ENCODE peak calls at places on chromosomes 6 and 20, in eight cellular contexts. One of them, this sample, is unnamed.

GRCh38 chr6:90403489-90404381 is 107.1 kb upstream of the BACH2 start:
- DNase-seq in HFFc6: no peak
- DNase-seq in progenitor cell of endocrine pancreas: no peak
- DNase-seq in spleen: no peak
- DNase-seq in uterus: peak; percentile 30
- DNase-seq in H9: peak; percentile 53
- DNase-seq in left lung: peak; percentile 79
- DNase-seq in psoas muscle: peak; percentile 37
- DNase-seq in this sample: no peak

GRCh38 chr6:99604161-99605073 is 2.2 kb upstream of the PRDM13 start:
- DNase-seq in HFFc6: no peak
- DNase-seq in progenitor cell of endocrine pancreas: no peak
- DNase-seq in spleen: no peak
- DNase-seq in uterus: no peak
- DNase-seq in H9: peak; percentile 54
- DNase-seq in left lung: no peak
- DNase-seq in psoas muscle: no peak
- DNase-seq in this sample: no peak

GRCh38 chr6:113315068-113315467 is 542.1 kb upstream of the MARCKS start:
- DNase-seq in HFFc6: no peak
- DNase-seq in progenitor cell of endocrine pancreas: no peak
- DNase-seq in spleen: no peak
- DNase-seq in uterus: no peak
- DNase-seq in H9: no peak
- DNase-seq in left lung: no peak
- DNase-seq in psoas muscle: no peak
- DNase-seq in this sample: no peak

GRCh38 chr6:118240878-118241528 is 307.1 kb upstream of the PLN start:
- DNase-seq in HFFc6: no peak
- DNase-seq in progenitor cell of endocrine pancreas: no peak
- DNase-seq in spleen: no peak
- DNase-seq in uterus: no peak
- DNase-seq in H9: no peak
- DNase-seq in left lung: no peak
- DNase-seq in psoas muscle: no peak
- DNase-seq in this sample: no peak

GRCh38 chr6:74534485-74535211 is 671.2 kb downstream of the COL12A1 start:
- DNase-seq in HFFc6: no peak
- DNase-seq in progenitor cell of endocrine pancreas: no peak
- DNase-seq in spleen: no peak
- DNase-seq in uterus: no peak
- DNase-seq in H9: no peak
- DNase-seq in left lung: no peak
- DNase-seq in psoas muscle: no peak
- DNase-seq in this sample: no peak

GRCh38 chr6:118565317-118565960 is 17.3 kb downstream of the PLN start:
- DNase-seq in HFFc6: no peak
- DNase-seq in progenitor cell of endocrine pancreas: no peak
- DNase-seq in spleen: no peak
- DNase-seq in uterus: no peak
- DNase-seq in H9: no peak
- DNase-seq in left lung: no peak
- DNase-seq in psoas muscle: no peak
- DNase-seq in this sample: no peak

GRCh38 chr6:134247271-134247833 is 70.6 kb downstream of the SGK1 start:
- DNase-seq in HFFc6: no peak
- DNase-seq in progenitor cell of endocrine pancreas: no peak
- DNase-seq in spleen: peak; percentile 76
- DNase-seq in uterus: no peak
- DNase-seq in H9: no peak
- DNase-seq in left lung: no peak
- DNase-seq in psoas muscle: no peak
- DNase-seq in this sample: no peak

GRCh38 chr20:3753501-3754257 is 13.9 kb downstream of the ADISSP start:
- DNase-seq in HFFc6: no peak
- DNase-seq in progenitor cell of endocrine pancreas: no peak
- DNase-seq in spleen: no peak
- DNase-seq in uterus: no peak
- DNase-seq in H9: no peak
- DNase-seq in left lung: no peak
- DNase-seq in psoas muscle: no peak
- DNase-seq in this sample: no peak

GRCh38 chr20:40587038-40587437 is 102.0 kb downstream of the MAFB start:
- DNase-seq in HFFc6: no peak
- DNase-seq in progenitor cell of endocrine pancreas: no peak
- DNase-seq in spleen: no peak
- DNase-seq in uterus: no peak
- DNase-seq in H9: no peak
- DNase-seq in left lung: no peak
- DNase-seq in psoas muscle: no peak
- DNase-seq in this sample: no peak

GRCh38 chr20:33167859-33168258 is at the start of gene BPIFA2:
- DNase-seq in HFFc6: no peak
- DNase-seq in progenitor cell of endocrine pancreas: no peak
- DNase-seq in spleen: no peak
- DNase-seq in uterus: no peak
- DNase-seq in H9: no peak
- DNase-seq in left lung: no peak
- DNase-seq in psoas muscle: no peak
- DNase-seq in this sample: no peak

GRCh38 chr6:36478051-36478526 is 35.3 kb downstream of the KCTD20 start:
- DNase-seq in HFFc6: no peak
- DNase-seq in progenitor cell of endocrine pancreas: no peak
- DNase-seq in spleen: no peak
- DNase-seq in uterus: no peak
- DNase-seq in H9: no peak
- DNase-seq in left lung: no peak
- DNase-seq in psoas muscle: no peak
- DNase-seq in this sample: no peak

GRCh38 chr20:16123623-16124022 is 449.6 kb downstream of the KIF16B start:
- DNase-seq in HFFc6: no peak
- DNase-seq in progenitor cell of endocrine pancreas: no peak
- DNase-seq in spleen: no peak
- DNase-seq in uterus: no peak
- DNase-seq in H9: no peak
- DNase-seq in left lung: no peak
- DNase-seq in psoas muscle: no peak
- DNase-seq in this sample: no peak

GRCh38 chr20:12936020-12936419 is 72.8 kb upstream of the SPTLC3 start:
- DNase-seq in HFFc6: no peak
- DNase-seq in progenitor cell of endocrine pancreas: no peak
- DNase-seq in spleen: no peak
- DNase-seq in uterus: no peak
- DNase-seq in H9: peak; percentile 52
- DNase-seq in left lung: no peak
- DNase-seq in psoas muscle: no peak
- DNase-seq in this sample: no peak

GRCh38 chr6:47780510-47781356 is 1.1 kb upstream of the OPN5 start:
- DNase-seq in HFFc6: peak; percentile 68
- DNase-seq in progenitor cell of endocrine pancreas: no peak
- DNase-seq in spleen: no peak
- DNase-seq in uterus: no peak
- DNase-seq in H9: peak; percentile 53
- DNase-seq in left lung: no peak
- DNase-seq in psoas muscle: no peak
- DNase-seq in this sample: no peak

GRCh38 chr20:43583982-43584432 is 6.7 kb upstream of the IFT52 start:
- DNase-seq in HFFc6: peak; percentile 86
- DNase-seq in progenitor cell of endocrine pancreas: no peak
- DNase-seq in spleen: peak; percentile 75
- DNase-seq in uterus: peak; percentile 33
- DNase-seq in H9: no peak
- DNase-seq in left lung: peak; percentile 81
- DNase-seq in psoas muscle: peak; percentile 54
- DNase-seq in this sample: peak; percentile 96

GRCh38 chr6:160792711-160793110 is 90.7 kb downstream of the PLG start:
- DNase-seq in HFFc6: no peak
- DNase-seq in progenitor cell of endocrine pancreas: no peak
- DNase-seq in spleen: no peak
- DNase-seq in uterus: no peak
- DNase-seq in H9: no peak
- DNase-seq in left lung: no peak
- DNase-seq in psoas muscle: no peak
- DNase-seq in this sample: no peak

GRCh38 chr6:25130518-25130917 is 148.7 kb upstream of the CARMIL1 start:
- DNase-seq in HFFc6: no peak
- DNase-seq in progenitor cell of endocrine pancreas: no peak
- DNase-seq in spleen: no peak
- DNase-seq in uterus: no peak
- DNase-seq in H9: no peak
- DNase-seq in left lung: no peak
- DNase-seq in psoas muscle: no peak
- DNase-seq in this sample: no peak

GRCh38 chr6:89239338-89239737 is 22.2 kb upstream of the GABRR1 start:
- DNase-seq in HFFc6: no peak
- DNase-seq in progenitor cell of endocrine pancreas: no peak
- DNase-seq in spleen: no peak
- DNase-seq in uterus: no peak
- DNase-seq in H9: peak; percentile 38
- DNase-seq in left lung: no peak
- DNase-seq in psoas muscle: no peak
- DNase-seq in this sample: no peak

DNA sequence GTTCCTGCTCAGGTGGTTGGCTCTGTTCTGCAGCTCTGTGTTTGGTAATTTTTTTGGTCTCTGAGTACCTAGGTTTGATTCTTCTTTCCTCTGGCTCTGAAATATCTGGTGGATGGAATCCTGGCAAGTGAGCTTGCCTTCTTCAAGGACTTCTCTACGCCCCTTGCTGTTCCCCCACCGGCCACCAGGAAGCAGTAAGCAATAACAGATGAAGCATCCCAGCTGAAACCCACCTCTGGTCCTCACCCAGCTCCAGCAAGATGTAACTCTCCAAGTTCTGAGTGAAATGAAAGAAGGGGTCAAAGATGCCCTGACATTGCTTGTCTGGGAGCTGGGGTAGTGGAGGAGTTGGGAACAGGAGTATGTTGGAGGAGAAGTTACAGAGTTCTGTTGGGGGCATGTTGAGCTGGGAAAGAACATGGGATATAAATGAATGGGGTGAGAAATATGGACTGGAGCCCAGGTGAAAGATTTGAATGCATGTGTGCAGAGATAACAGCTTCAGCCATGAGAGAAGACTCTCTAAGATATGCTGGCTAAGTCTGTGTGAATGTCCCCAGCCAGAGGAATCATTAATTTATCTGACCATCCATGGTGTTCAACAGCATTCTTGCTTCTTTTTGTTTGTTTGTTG is 51.3 kb upstream of the GLP1R start:
- DNase-seq in HFFc6: no peak
- DNase-seq in progenitor cell of endocrine pancreas: peak; percentile 59
- DNase-seq in spleen: no peak
- DNase-seq in uterus: no peak
- DNase-seq in H9: peak; percentile 70
- DNase-seq in left lung: no peak
- DNase-seq in psoas muscle: no peak
- DNase-seq in this sample: no peak
- TF ChIP-seq CTCF in HFFc6: peak; percentile 59
- TF ChIP-seq CTCF in progenitor cell of endocrine pancreas: peak; percentile 88
- TF ChIP-seq CTCF in spleen: no peak
- TF ChIP-seq CTCF in uterus: peak; percentile 7
- TF ChIP-seq CTCF in H9: peak; percentile 83
- TF ChIP-seq CTCF in left lung: peak; percentile 50
- TF ChIP-seq CTCF in psoas muscle: peak; percentile 43
- TF ChIP-seq CTCF in this sample: peak; percentile 49

DNA sequence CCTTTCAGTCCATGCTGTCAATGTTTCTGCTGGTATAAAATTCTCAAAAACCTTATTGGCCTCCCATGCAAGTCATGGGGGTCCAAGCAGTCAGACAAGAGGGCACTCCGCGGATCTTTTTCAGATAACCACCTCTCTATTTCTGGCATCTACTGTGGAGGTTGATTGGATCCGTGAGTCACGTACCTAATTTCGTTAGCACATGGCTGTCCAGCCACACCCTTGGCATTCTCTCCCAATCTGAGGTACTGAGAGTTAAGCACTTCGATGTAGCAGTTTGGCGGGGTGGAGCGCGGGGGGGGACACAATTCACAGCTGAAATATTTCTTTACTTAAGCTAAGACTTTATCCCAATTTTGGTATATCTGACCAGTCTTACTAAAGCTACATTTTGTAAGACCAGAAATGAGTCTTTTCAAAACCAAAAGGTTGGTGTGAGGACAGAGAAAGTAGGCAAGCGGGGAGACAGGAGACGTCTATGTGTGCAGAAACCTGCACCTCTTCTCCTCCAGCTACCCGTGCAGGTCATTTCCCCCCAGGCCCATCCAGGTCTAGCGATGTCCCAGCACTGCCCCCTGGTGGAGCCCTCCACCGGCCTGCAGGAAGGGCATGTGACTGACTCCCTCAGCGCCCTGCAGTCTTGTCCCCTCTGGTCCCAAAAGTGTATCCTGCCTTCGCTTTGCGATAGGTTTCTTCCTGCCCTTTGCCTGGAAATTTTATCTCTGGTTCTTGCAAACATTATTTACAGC is 113.1 kb downstream of the ADAT2 start:
- DNase-seq in HFFc6: no peak
- DNase-seq in progenitor cell of endocrine pancreas: peak; percentile 33
- DNase-seq in spleen: peak; percentile 80
- DNase-seq in uterus: no peak
- DNase-seq in H9: peak; percentile 90
- DNase-seq in left lung: peak; percentile 72
- DNase-seq in psoas muscle: peak; percentile 25
- DNase-seq in this sample: no peak
- TF ChIP-seq CTCF in HFFc6: peak; percentile 75
- TF ChIP-seq CTCF in progenitor cell of endocrine pancreas: peak; percentile 54
- TF ChIP-seq CTCF in spleen: peak; percentile 16
- TF ChIP-seq CTCF in uterus: no peak
- TF ChIP-seq CTCF in H9: peak; percentile 90
- TF ChIP-seq CTCF in left lung: peak; percentile 47
- TF ChIP-seq CTCF in psoas muscle: peak; percentile 23
- TF ChIP-seq CTCF in this sample: peak; percentile 50

GRCh38 chr20:11522359-11522758 is 395.3 kb upstream of the BTBD3 start:
- DNase-seq in HFFc6: no peak
- DNase-seq in progenitor cell of endocrine pancreas: no peak
- DNase-seq in spleen: no peak
- DNase-seq in uterus: no peak
- DNase-seq in H9: no peak
- DNase-seq in left lung: no peak
- DNase-seq in psoas muscle: no peak
- DNase-seq in this sample: no peak
- TF ChIP-seq CTCF in HFFc6: no peak
- TF ChIP-seq CTCF in progenitor cell of endocrine pancreas: no peak
- TF ChIP-seq CTCF in spleen: no peak
- TF ChIP-seq CTCF in uterus: no peak
- TF ChIP-seq CTCF in H9: no peak
- TF ChIP-seq CTCF in left lung: no peak
- TF ChIP-seq CTCF in psoas muscle: no peak
- TF ChIP-seq CTCF in this sample: no peak

DNA sequence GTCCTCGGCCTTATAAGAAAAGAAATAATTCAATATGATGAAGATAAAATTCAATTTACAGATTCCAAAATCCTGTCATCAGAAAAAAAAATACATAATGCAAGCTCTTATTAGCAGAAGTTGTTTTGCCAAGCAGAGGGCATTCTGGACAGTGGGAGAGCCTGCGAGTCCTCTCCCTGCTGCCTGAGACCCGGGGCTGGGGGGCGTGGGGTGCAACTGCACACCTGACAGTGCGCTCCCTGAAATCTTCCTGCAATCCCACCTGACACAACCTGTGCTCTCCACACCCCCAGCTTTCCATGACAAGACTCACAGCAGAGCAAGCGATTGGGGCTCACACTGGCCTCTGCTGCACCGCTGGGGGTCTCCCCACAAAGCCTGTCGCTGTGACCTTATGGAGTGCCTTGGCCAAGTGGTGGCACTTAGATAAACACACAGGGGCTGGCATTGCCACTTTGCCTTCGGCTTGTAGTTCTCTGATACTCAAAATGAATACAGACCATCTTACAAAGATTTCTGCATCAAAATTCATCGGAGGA is 130.3 kb upstream of the PDE10A start:
- DNase-seq in HFFc6: no peak
- DNase-seq in progenitor cell of endocrine pancreas: no peak
- DNase-seq in spleen: no peak
- DNase-seq in uterus: no peak
- DNase-seq in H9: no peak
- DNase-seq in left lung: no peak
- DNase-seq in psoas muscle: no peak
- DNase-seq in this sample: no peak
- TF ChIP-seq CTCF in HFFc6: no peak
- TF ChIP-seq CTCF in progenitor cell of endocrine pancreas: no peak
- TF ChIP-seq CTCF in spleen: no peak
- TF ChIP-seq CTCF in uterus: no peak
- TF ChIP-seq CTCF in H9: no peak
- TF ChIP-seq CTCF in left lung: no peak
- TF ChIP-seq CTCF in psoas muscle: no peak
- TF ChIP-seq CTCF in this sample: no peak

This sample was measured in osteocyte.